ENCODE peak calls at places on chromosomes 2 and 18, in eight cellular contexts. One of them, this sample, is unnamed.

GRCh38 chr2:6290626-6291025 is 575.1 kb downstream of the CMPK2 start:
- DNase-seq in heart left ventricle: no peak
- DNase-seq in AG09309: no peak
- DNase-seq in hepatocyte: peak; percentile 30
- DNase-seq in AG10803: no peak
- DNase-seq in upper lobe of left lung: no peak
- DNase-seq in epithelial cell of esophagus: no peak
- DNase-seq in IMR-90: no peak
- DNase-seq in this sample: no peak

GRCh38 chr18:2104620-2105462 is 466.5 kb downstream of the METTL4 start:
- DNase-seq in AG10803: peak; percentile 51
- DNase-seq in IMR-90: peak; percentile 24
- DNase-seq in epithelial cell of esophagus: peak; percentile 68
- DNase-seq in heart left ventricle: peak; percentile 30
- DNase-seq in upper lobe of left lung: peak; percentile 51
- DNase-seq in hepatocyte: peak; percentile 56
- DNase-seq in AG09309: no peak
- DNase-seq in this sample: peak; percentile 46

GRCh38 chr2:54558976-54559410 is 102.9 kb downstream of the SPTBN1 start:
- DNase-seq in IMR-90: no peak
- DNase-seq in hepatocyte: no peak
- DNase-seq in AG09309: no peak
- DNase-seq in AG10803: no peak
- DNase-seq in heart left ventricle: no peak
- DNase-seq in epithelial cell of esophagus: peak; percentile 50
- DNase-seq in upper lobe of left lung: peak; percentile 37
- DNase-seq in this sample: peak; percentile 39

GRCh38 chr2:65379168-65379672 is 53.2 kb downstream of the SPRED2 start:
- DNase-seq in IMR-90: no peak
- DNase-seq in AG10803: no peak
- DNase-seq in upper lobe of left lung: no peak
- DNase-seq in heart left ventricle: no peak
- DNase-seq in AG09309: no peak
- DNase-seq in epithelial cell of esophagus: no peak
- DNase-seq in hepatocyte: no peak
- DNase-seq in this sample: no peak

GRCh38 chr2:85439986-85440385 is 21.5 kb downstream of the SH2D6 start:
- DNase-seq in hepatocyte: no peak
- DNase-seq in heart left ventricle: no peak
- DNase-seq in AG09309: no peak
- DNase-seq in epithelial cell of esophagus: no peak
- DNase-seq in IMR-90: no peak
- DNase-seq in AG10803: no peak
- DNase-seq in upper lobe of left lung: no peak
- DNase-seq in this sample: no peak

GRCh38 chr2:229489016-229489415 is 217.9 kb upstream of the PID1 start:
- DNase-seq in hepatocyte: no peak
- DNase-seq in epithelial cell of esophagus: peak; percentile 50
- DNase-seq in upper lobe of left lung: no peak
- DNase-seq in heart left ventricle: no peak
- DNase-seq in AG10803: peak; percentile 16
- DNase-seq in AG09309: peak; percentile 31
- DNase-seq in IMR-90: peak; percentile 13
- DNase-seq in this sample: peak; percentile 95

GRCh38 chr2:39625927-39626270 is 39.8 kb upstream of the TMEM178A start:
- DNase-seq in AG09309: no peak
- DNase-seq in upper lobe of left lung: no peak
- DNase-seq in AG10803: peak; percentile 6
- DNase-seq in epithelial cell of esophagus: peak; percentile 70
- DNase-seq in hepatocyte: no peak
- DNase-seq in IMR-90: no peak
- DNase-seq in heart left ventricle: no peak
- DNase-seq in this sample: no peak

GRCh38 chr2:160299540-160299939 is 99.5 kb upstream of the ITGB6 start:
- DNase-seq in hepatocyte: no peak
- DNase-seq in upper lobe of left lung: no peak
- DNase-seq in AG09309: no peak
- DNase-seq in AG10803: peak; percentile 29
- DNase-seq in heart left ventricle: no peak
- DNase-seq in epithelial cell of esophagus: peak; percentile 42
- DNase-seq in IMR-90: peak; percentile 73
- DNase-seq in this sample: peak; percentile 38

GRCh38 chr2:190407662-190408537 is at the start of gene MFSD6:
- DNase-seq in epithelial cell of esophagus: peak; percentile 35
- DNase-seq in hepatocyte: peak; percentile 83
- DNase-seq in upper lobe of left lung: peak; percentile 66
- DNase-seq in AG10803: peak; percentile 5
- DNase-seq in heart left ventricle: peak; percentile 63
- DNase-seq in IMR-90: no peak
- DNase-seq in AG09309: no peak
- DNase-seq in this sample: no peak

GRCh38 chr2:186424265-186424664 is 61.8 kb upstream of the ZC3H15 start:
- DNase-seq in IMR-90: no peak
- DNase-seq in epithelial cell of esophagus: no peak
- DNase-seq in upper lobe of left lung: no peak
- DNase-seq in hepatocyte: no peak
- DNase-seq in AG10803: no peak
- DNase-seq in AG09309: no peak
- DNase-seq in heart left ventricle: no peak
- DNase-seq in this sample: no peak

GRCh38 chr2:240919786-240920782 is 13.9 kb downstream of the CROCC2 start:
- DNase-seq in IMR-90: no peak
- DNase-seq in hepatocyte: peak; percentile 4
- DNase-seq in epithelial cell of esophagus: no peak
- DNase-seq in AG10803: no peak
- DNase-seq in AG09309: no peak
- DNase-seq in heart left ventricle: peak; percentile 21
- DNase-seq in upper lobe of left lung: peak; percentile 15
- DNase-seq in this sample: no peak

DNA sequence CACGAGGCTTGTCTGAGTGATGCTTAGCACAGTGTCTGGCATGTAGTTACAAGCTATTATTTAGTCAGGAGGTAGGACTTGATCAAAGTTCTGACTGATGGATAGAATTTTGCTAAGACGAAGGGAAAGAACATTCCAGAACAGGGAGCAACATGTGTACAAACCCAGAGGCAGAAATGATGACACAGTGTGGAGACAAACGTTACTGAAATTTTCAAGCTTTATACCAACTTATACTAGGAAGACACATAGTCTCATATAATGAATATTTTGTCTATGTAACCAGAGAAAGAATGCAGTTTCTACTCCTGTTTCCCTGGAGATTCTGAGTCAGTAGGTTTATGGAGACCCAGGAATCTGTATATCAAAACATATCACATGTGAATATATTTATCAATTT is 123.4 kb downstream of the FAM124B start:
- DNase-seq in AG10803: peak; percentile 79
- DNase-seq in AG09309: peak; percentile 41
- DNase-seq in epithelial cell of esophagus: peak; percentile 90
- DNase-seq in hepatocyte: no peak
- DNase-seq in upper lobe of left lung: no peak
- DNase-seq in IMR-90: peak; percentile 33
- DNase-seq in heart left ventricle: no peak
- DNase-seq in this sample: peak; percentile 23
- TF ChIP-seq CTCF in AG10803: peak; percentile 50
- TF ChIP-seq CTCF in AG09309: peak; percentile 33
- TF ChIP-seq CTCF in epithelial cell of esophagus: no peak
- TF ChIP-seq CTCF in hepatocyte: no peak
- TF ChIP-seq CTCF in upper lobe of left lung: no peak
- TF ChIP-seq CTCF in IMR-90: no peak
- TF ChIP-seq CTCF in heart left ventricle: no peak
- TF ChIP-seq CTCF in this sample: no peak

DNA sequence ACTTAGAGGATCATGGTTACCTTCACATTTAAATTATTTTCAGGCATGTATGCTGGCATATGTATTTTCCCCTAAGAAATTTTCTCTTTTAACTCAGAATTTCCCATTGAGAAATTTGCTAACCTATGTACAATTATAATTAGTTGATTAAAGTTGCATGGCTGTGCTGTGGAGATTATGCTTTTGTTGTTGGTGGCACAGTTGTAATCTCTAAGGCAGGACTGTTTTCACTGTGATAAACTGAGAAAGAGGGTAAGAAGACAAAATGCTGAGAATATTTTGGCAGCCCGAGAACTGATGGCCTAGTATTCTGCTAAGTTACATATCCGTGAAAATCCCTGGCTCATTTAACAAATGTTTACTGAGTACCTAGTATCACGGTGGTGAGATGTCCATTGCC is 1.4 kb downstream of the VRK2 start:
- DNase-seq in hepatocyte: no peak
- DNase-seq in epithelial cell of esophagus: no peak
- DNase-seq in IMR-90: no peak
- DNase-seq in upper lobe of left lung: no peak
- DNase-seq in AG10803: no peak
- DNase-seq in AG09309: no peak
- DNase-seq in heart left ventricle: no peak
- DNase-seq in this sample: no peak
- H3K4me3 ChIP-seq in hepatocyte: peak overlapping the region; percentile 36
- H3K4me3 ChIP-seq in epithelial cell of esophagus: peak overlapping the region; percentile 78
- H3K4me3 ChIP-seq in IMR-90: no peak overlapping the region
- H3K4me3 ChIP-seq in upper lobe of left lung: no peak overlapping the region
- H3K4me3 ChIP-seq in AG10803: no peak overlapping the region
- H3K4me3 ChIP-seq in AG09309: no peak overlapping the region
- H3K4me3 ChIP-seq in heart left ventricle: peak overlapping the region; percentile 82
- H3K4me3 ChIP-seq in this sample: no peak overlapping the region

DNA sequence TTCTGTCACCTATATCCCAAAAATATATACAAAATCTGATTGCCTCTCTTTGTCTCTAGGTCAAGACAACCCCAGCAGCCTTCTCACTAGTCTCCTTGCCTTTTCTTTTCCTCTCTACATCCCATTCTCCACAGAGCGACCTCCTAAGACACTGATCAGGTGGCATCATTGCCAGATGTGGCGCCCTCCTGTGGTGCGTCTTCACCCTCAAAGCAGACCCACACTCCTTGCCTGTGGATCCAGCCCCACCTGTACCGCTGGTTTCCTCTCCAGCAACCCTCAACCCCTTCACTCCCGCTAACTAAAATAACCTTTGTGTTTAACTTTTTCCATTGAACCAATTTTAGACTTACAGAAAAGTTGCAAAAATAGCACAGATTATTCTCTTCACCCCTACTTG is 273.3 kb downstream of the GLI2 start:
- DNase-seq in heart left ventricle: no peak
- DNase-seq in AG10803: no peak
- DNase-seq in IMR-90: no peak
- DNase-seq in upper lobe of left lung: no peak
- DNase-seq in epithelial cell of esophagus: peak; percentile 8
- DNase-seq in hepatocyte: no peak
- DNase-seq in AG09309: no peak
- DNase-seq in this sample: no peak
- TF ChIP-seq CTCF in heart left ventricle: no peak
- TF ChIP-seq CTCF in AG10803: peak; percentile 32
- TF ChIP-seq CTCF in IMR-90: peak; percentile 17
- TF ChIP-seq CTCF in upper lobe of left lung: no peak
- TF ChIP-seq CTCF in epithelial cell of esophagus: peak; percentile 16
- TF ChIP-seq CTCF in hepatocyte: peak; percentile 4
- TF ChIP-seq CTCF in AG09309: peak; percentile 36
- TF ChIP-seq CTCF in this sample: peak; percentile 40

GRCh38 chr2:173195100-173195499 is 119.5 kb downstream of the MAP3K20 start:
- DNase-seq in epithelial cell of esophagus: no peak
- DNase-seq in upper lobe of left lung: no peak
- DNase-seq in hepatocyte: no peak
- DNase-seq in AG10803: no peak
- DNase-seq in heart left ventricle: no peak
- DNase-seq in AG09309: no peak
- DNase-seq in IMR-90: no peak
- DNase-seq in this sample: no peak

GRCh38 chr2:173198338-173198737 is 122.7 kb downstream of the MAP3K20 start:
- DNase-seq in heart left ventricle: no peak
- DNase-seq in AG10803: no peak
- DNase-seq in upper lobe of left lung: no peak
- DNase-seq in AG09309: no peak
- DNase-seq in IMR-90: no peak
- DNase-seq in hepatocyte: no peak
- DNase-seq in epithelial cell of esophagus: no peak
- DNase-seq in this sample: no peak

GRCh38 chr2:173193925-173194324 is 118.3 kb downstream of the MAP3K20 start:
- DNase-seq in AG09309: no peak
- DNase-seq in epithelial cell of esophagus: peak; percentile 64
- DNase-seq in AG10803: peak; percentile 68
- DNase-seq in IMR-90: peak; percentile 53
- DNase-seq in upper lobe of left lung: no peak
- DNase-seq in hepatocyte: no peak
- DNase-seq in heart left ventricle: no peak
- DNase-seq in this sample: peak; percentile 59

GRCh38 chr2:173196638-173197037 is 121.0 kb downstream of the MAP3K20 start:
- DNase-seq in heart left ventricle: no peak
- DNase-seq in epithelial cell of esophagus: no peak
- DNase-seq in upper lobe of left lung: no peak
- DNase-seq in AG10803: no peak
- DNase-seq in AG09309: no peak
- DNase-seq in IMR-90: no peak
- DNase-seq in hepatocyte: no peak
- DNase-seq in this sample: no peak

DNA sequence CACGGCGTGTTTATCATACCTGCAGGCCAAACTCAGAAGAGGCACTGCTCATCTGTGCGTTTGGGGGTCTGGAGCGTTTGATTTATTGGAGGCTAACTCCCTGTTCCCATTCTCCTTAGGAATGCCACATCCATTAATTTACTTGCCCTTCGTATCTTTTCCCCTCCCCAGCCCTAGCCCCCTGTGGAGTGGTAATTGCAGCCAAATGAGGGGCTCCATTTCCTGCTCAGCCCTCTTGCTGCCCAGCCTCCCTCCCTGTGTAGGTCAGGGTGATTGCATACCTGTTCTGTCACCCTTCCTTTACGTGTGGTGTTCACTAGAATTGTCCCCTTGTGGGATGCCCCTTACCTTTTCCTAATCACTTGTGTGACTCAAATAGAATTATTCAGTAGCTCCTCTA is 120.4 kb downstream of the MAP3K20 start:
- DNase-seq in AG09309: no peak
- DNase-seq in hepatocyte: no peak
- DNase-seq in IMR-90: no peak
- DNase-seq in upper lobe of left lung: no peak
- DNase-seq in epithelial cell of esophagus: no peak
- DNase-seq in AG10803: no peak
- DNase-seq in heart left ventricle: no peak
- DNase-seq in this sample: no peak
- H3K4me3 ChIP-seq in AG09309: no peak overlapping the region
- H3K4me3 ChIP-seq in hepatocyte: no peak overlapping the region
- H3K4me3 ChIP-seq in IMR-90: no peak overlapping the region
- H3K4me3 ChIP-seq in upper lobe of left lung: no peak overlapping the region
- H3K4me3 ChIP-seq in epithelial cell of esophagus: no peak overlapping the region
- H3K4me3 ChIP-seq in AG10803: no peak overlapping the region
- H3K4me3 ChIP-seq in heart left ventricle: no peak overlapping the region
- H3K4me3 ChIP-seq in this sample: no peak overlapping the region

This sample was measured in astrocyte of the spinal cord.